ENCODE peak calls at places on chromosomes 6 and 20, in seven cellular contexts. C is A549, O is cardiac muscle cell, H is B cell, D is HFFc6, M is AG09309, Q is kidney epithelial cell. K is an unnamed sample.

GRCh38 chr20:60224914-60225313 is 266.7 kb downstream of the CDH26 start:
- DNase-seq in O (no peak), H (no peak), M (no peak), Q (no peak), D (no peak), C (peak), K (peak)

GRCh38 chr20:20594171-20594530 is 118.3 kb downstream of the RALGAPA2 start:
- DNase-seq in H (no peak), O (peak), M (no peak), Q (no peak), D (peak), C (peak), K (no peak)

GRCh38 chr6:56628105-56628504 is 14.6 kb downstream of the DST start:
- DNase-seq in Q (no peak), M (no peak), O (no peak), H (no peak), C (no peak), D (no peak), K (no peak)

GRCh38 chr20:63290677-63291472 is 2.1 kb upstream of the COL20A1 start:
- DNase-seq in H (peak), M (no peak), D (peak), C (peak), O (peak), Q (no peak), K (peak)

GRCh38 chr20:33229843-33230242 is 6.0 kb upstream of the BPIFA1 start:
- DNase-seq in D (no peak), M (no peak), O (no peak), H (no peak), C (no peak), Q (no peak), K (no peak)

GRCh38 chr6:1756472-1757129 is 146.9 kb downstream of the FOXC1 start:
- DNase-seq in C (no peak), Q (no peak), H (no peak), M (no peak), D (no peak), O (no peak), K (no peak)

GRCh38 chr20:25310921-25311728 is 63.2 kb downstream of the PYGB start:
- DNase-seq in O (peak), H (no peak), D (peak), Q (no peak), M (no peak), C (no peak), K (no peak)

GRCh38 chr6:27812805-27813626 is 99.2 kb downstream of the OR2B2 start:
- DNase-seq in M (no peak), D (no peak), H (no peak), Q (no peak), C (no peak), O (no peak), K (no peak)

GRCh38 chr20:6051505-6051904 is 2.4 kb downstream of the LRRN4 start:
- DNase-seq in O (peak), C (no peak), Q (peak), H (no peak), D (no peak), M (peak), K (no peak)

GRCh38 chr6:17015551-17016381 is 86.1 kb upstream of the STMND1 start:
- DNase-seq in Q (no peak), M (no peak), O (peak), C (no peak), H (no peak), D (no peak), K (peak)

GRCh38 chr6:159728552-159728951 is 1.2 kb downstream of the WTAP start:
- DNase-seq in Q (no peak), O (peak), C (no peak), M (no peak), D (no peak), H (no peak), K (no peak)

GRCh38 chr6:159727717-159728440 is 573 bp downstream of the WTAP start:
- DNase-seq in C (peak), M (no peak), D (peak), Q (no peak), H (peak), O (peak), K (peak)

GRCh38 chr6:159724778-159725177 is 2.5 kb upstream of the WTAP start:
- DNase-seq in O (no peak), D (no peak), M (no peak), H (no peak), Q (no peak), C (no peak), K (no peak)

GRCh38 chr6:159726196-159726917 is 949 bp upstream of the WTAP start:
- DNase-seq in Q (no peak), C (no peak), M (no peak), H (no peak), O (no peak), D (no peak), K (no peak)

GRCh38 chr6:159726918-159727716 is at the start of gene WTAP:
- DNase-seq in M (peak), H (peak), O (peak), Q (peak), C (peak), D (peak), K (peak)
- TF ChIP-seq CTCF in M (no peak), H (no peak), O (no peak), Q (no peak), C (no peak), D (no peak), K (no peak)

GRCh38 chr6:103122766-103123601 is 1729.5 kb downstream of the GRIK2 start:
- DNase-seq in Q (peak), D (peak), H (no peak), C (no peak), M (no peak), O (peak), K (peak)
- TF ChIP-seq CTCF in Q (peak), D (peak), H (no peak), C (peak), M (no peak), O (peak), K (peak)

GRCh38 chr6:150628908-150629307 is 29.2 kb downstream of the PLEKHG1 start:
- DNase-seq in Q (no peak), M (no peak), H (no peak), D (no peak), O (no peak), C (no peak), K (no peak)

GRCh38 chr6:150624199-150624598 is 24.5 kb downstream of the PLEKHG1 start:
- DNase-seq in M (no peak), H (no peak), Q (no peak), D (no peak), O (no peak), C (no peak), K (no peak)

GRCh38 chr6:150627601-150628012 is 27.9 kb downstream of the PLEKHG1 start:
- DNase-seq in Q (no peak), O (peak), M (peak), H (no peak), D (no peak), C (no peak), K (no peak)

GRCh38 chr6:150625927-150626326 is 26.2 kb downstream of the PLEKHG1 start:
- DNase-seq in M (no peak), Q (no peak), O (no peak), D (no peak), C (no peak), H (no peak), K (no peak)

DNA sequence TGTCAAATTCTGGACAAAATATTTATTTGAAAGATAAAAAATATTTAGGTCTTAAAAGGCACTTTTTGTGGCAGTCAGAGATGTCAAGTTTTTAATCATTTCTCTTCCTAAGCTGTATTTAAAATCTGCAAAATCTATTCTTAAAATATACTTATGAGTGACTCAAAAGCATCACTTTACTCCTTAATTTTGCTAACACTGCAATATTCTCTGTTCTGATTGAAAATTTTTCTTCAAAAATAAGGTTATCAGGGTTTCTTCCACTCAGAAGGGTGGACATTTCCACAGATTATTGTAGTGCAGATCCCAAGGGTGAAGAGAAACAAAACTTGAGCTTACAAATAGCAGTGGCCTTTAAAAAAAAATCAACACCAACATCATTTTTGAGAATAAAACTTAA is 27.5 kb downstream of the PLEKHG1 start:
- DNase-seq in C (no peak), O (no peak), Q (no peak), M (no peak), H (no peak), D (no peak), K (no peak)
- TF ChIP-seq CTCF in C (no peak), O (no peak), Q (no peak), M (no peak), H (no peak), D (no peak), K (no peak)

DNA sequence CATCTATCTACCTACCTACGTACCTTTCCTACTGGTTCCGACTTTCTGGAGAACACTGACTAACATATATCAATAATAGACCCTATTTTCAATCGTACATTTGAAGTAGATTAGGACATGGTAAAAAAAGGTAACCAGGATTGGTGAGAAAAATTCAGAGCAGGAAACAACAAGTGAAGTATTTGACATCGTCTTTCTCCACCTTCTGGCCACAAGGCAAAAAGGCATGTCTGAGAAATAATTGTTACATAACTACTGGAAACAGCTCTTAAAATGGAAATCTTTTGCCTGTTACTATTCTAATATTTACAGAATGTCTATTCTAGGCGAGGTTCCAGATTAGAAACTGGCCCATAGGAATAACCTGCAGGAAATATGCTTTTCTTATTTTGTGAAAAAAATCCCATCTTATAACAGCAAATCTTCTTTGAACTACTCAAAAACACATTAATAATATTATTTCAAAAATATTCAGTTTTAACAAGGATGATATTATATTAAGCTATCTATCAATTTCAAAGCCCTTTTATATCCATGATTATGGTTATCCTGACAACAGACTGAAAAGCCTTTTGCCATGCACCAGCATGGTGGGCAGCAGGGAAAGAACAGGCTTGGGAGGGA is 80.8 kb downstream of the RCAN2 start:
- DNase-seq in H (peak), C (no peak), D (peak), Q (no peak), M (peak), O (peak), K (no peak)
- TF ChIP-seq CTCF in H (peak), C (no peak), D (peak), Q (peak), M (peak), O (peak), K (peak)

DNA sequence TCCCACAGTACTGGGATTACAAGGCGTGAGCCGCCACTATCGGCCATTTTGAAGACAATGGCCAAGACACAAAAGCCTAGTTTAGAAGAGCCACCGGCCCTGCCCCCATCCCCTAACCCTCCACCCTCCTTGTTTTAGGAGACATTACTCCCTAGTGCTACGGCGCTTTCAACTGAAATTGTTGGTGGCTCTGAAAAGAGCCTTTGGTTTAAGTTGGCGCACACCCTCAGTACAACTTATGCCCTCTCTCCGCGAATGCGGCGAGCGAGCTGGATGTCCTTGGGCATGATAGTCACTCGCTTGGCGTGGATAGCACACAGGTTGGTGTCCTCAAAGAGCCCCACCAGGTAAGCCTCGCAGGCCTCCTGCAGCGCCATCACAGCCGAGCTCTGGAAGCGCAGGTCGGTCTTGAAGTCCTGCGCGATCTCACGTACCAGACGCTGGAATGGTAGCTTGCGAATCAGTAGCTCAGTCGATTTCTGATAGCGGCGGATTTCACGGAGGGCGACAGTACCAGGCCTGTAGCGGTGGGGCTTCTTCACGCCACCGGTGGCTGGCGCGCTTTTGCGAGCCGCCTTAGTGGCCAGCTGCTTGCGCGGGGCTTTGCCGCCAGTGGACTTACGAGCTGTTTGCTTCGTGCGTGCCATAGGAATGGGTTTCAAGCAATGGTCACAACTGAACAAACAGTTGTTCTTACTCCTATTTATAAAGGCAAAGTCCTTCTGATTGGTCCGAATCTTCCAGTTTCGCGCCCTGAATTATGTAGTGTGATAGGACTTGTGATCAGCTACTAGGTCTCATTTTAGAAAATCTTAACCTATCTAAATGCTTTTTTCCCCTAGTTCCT is 114.8 kb upstream of the BTN3A2 start:
- DNase-seq in D (peak), Q (no peak), C (no peak), O (peak), H (peak), M (no peak), K (peak)
- TF ChIP-seq CTCF in D (peak), Q (peak), C (no peak), O (peak), H (peak), M (peak), K (peak)

GRCh38 chr6:3259491-3259958 is 778 bp downstream of the PSMG4 start:
- DNase-seq in C (peak), Q (no peak), D (peak), H (peak), O (peak), M (no peak), K (peak)
- TF ChIP-seq CTCF in C (no peak), Q (peak), D (no peak), H (no peak), O (no peak), M (no peak), K (no peak)

GRCh38 chr6:95352064-95352463 is 225.3 kb upstream of the MANEA start:
- DNase-seq in C (no peak), H (no peak), Q (no peak), M (no peak), O (no peak), D (no peak), K (no peak)
- TF ChIP-seq CTCF in C (no peak), H (no peak), Q (no peak), M (no peak), O (no peak), D (no peak), K (no peak)

K was measured in glutamatergic neuron.